ENCODE peak calls at places on chromosomes 5 and 9, in four cellular contexts. One of them, this sample, is unnamed.

GRCh38 chr5:1274471-1274870 is 20.4 kb downstream of the TERT start:
- DNase-seq in CD4-positive, CD25-positive, alpha-beta regulatory T cell: no peak
- DNase-seq in SK-N-DZ: no peak
- DNase-seq in stimulated activated CD4-positive, alpha-beta T cell treated with anti-CD3 and anti-CD28 coated beads, Interleukin-15, amount 100 ng/mL, for 1 hour: no peak
- DNase-seq in this sample: no peak

GRCh38 chr5:40089269-40089668 is 590.4 kb upstream of the PTGER4 start:
- DNase-seq in SK-N-DZ: no peak
- DNase-seq in stimulated activated CD4-positive, alpha-beta T cell treated with anti-CD3 and anti-CD28 coated beads, Interleukin-15, amount 100 ng/mL, for 1 hour: no peak
- DNase-seq in CD4-positive, CD25-positive, alpha-beta regulatory T cell: no peak
- DNase-seq in this sample: peak; percentile 34

GRCh38 chr9:37617837-37618236 is 25.4 kb upstream of the TOMM5 start:
- DNase-seq in CD4-positive, CD25-positive, alpha-beta regulatory T cell: no peak
- DNase-seq in SK-N-DZ: no peak
- DNase-seq in stimulated activated CD4-positive, alpha-beta T cell treated with anti-CD3 and anti-CD28 coated beads, Interleukin-15, amount 100 ng/mL, for 1 hour: no peak
- DNase-seq in this sample: peak; percentile 51

GRCh38 chr5:100623719-100624118 is 88.5 kb downstream of the FAM174A start:
- DNase-seq in SK-N-DZ: peak; percentile 16
- DNase-seq in stimulated activated CD4-positive, alpha-beta T cell treated with anti-CD3 and anti-CD28 coated beads, Interleukin-15, amount 100 ng/mL, for 1 hour: no peak
- DNase-seq in CD4-positive, CD25-positive, alpha-beta regulatory T cell: no peak
- DNase-seq in this sample: peak; percentile 18

GRCh38 chr5:32471784-32472183 is 27.2 kb upstream of the ZFR start:
- DNase-seq in SK-N-DZ: no peak
- DNase-seq in stimulated activated CD4-positive, alpha-beta T cell treated with anti-CD3 and anti-CD28 coated beads, Interleukin-15, amount 100 ng/mL, for 1 hour: no peak
- DNase-seq in CD4-positive, CD25-positive, alpha-beta regulatory T cell: no peak
- DNase-seq in this sample: peak; percentile 45

GRCh38 chr5:170221319-170221718 is 11.5 kb upstream of the C5orf58 start:
- DNase-seq in stimulated activated CD4-positive, alpha-beta T cell treated with anti-CD3 and anti-CD28 coated beads, Interleukin-15, amount 100 ng/mL, for 1 hour: no peak
- DNase-seq in SK-N-DZ: no peak
- DNase-seq in CD4-positive, CD25-positive, alpha-beta regulatory T cell: no peak
- DNase-seq in this sample: peak; percentile 66

GRCh38 chr9:114382951-114383865 is 4.6 kb downstream of the AKNA start:
- DNase-seq in CD4-positive, CD25-positive, alpha-beta regulatory T cell: peak; percentile 73
- DNase-seq in SK-N-DZ: no peak
- DNase-seq in stimulated activated CD4-positive, alpha-beta T cell treated with anti-CD3 and anti-CD28 coated beads, Interleukin-15, amount 100 ng/mL, for 1 hour: peak; percentile 68
- DNase-seq in this sample: no peak

GRCh38 chr9:32378993-32379729 is 5.3 kb upstream of the ACO1 start:
- DNase-seq in stimulated activated CD4-positive, alpha-beta T cell treated with anti-CD3 and anti-CD28 coated beads, Interleukin-15, amount 100 ng/mL, for 1 hour: no peak
- DNase-seq in SK-N-DZ: peak; percentile 71
- DNase-seq in CD4-positive, CD25-positive, alpha-beta regulatory T cell: peak; percentile 55
- DNase-seq in this sample: peak; percentile 86

GRCh38 chr9:84254972-84255371 is 85.6 kb downstream of the SLC28A3 start:
- DNase-seq in CD4-positive, CD25-positive, alpha-beta regulatory T cell: no peak
- DNase-seq in SK-N-DZ: no peak
- DNase-seq in stimulated activated CD4-positive, alpha-beta T cell treated with anti-CD3 and anti-CD28 coated beads, Interleukin-15, amount 100 ng/mL, for 1 hour: no peak
- DNase-seq in this sample: no peak

GRCh38 chr9:120331913-120332312 is 248.1 kb downstream of the CDK5RAP2 start:
- DNase-seq in CD4-positive, CD25-positive, alpha-beta regulatory T cell: no peak
- DNase-seq in stimulated activated CD4-positive, alpha-beta T cell treated with anti-CD3 and anti-CD28 coated beads, Interleukin-15, amount 100 ng/mL, for 1 hour: no peak
- DNase-seq in SK-N-DZ: no peak
- DNase-seq in this sample: no peak